ENCODE peak calls at places on chromosomes 13 and 19, in eight cellular contexts. V, F, J, E, M, U, O and I are unnamed samples.

GRCh38 chr13:38348890-38349289 is 761 bp upstream of the UFM1 start:
- DNase-seq in M (no peak), F (no peak), U (no peak), O (no peak), V (no peak), J (no peak), E (no peak), I (no peak)

GRCh38 chr19:2962018-2962670 is 15.2 kb upstream of the TLE6 start:
- DNase-seq in E (peak), O (no peak), M (no peak), V (no peak), F (peak), J (no peak), U (no peak), I (peak)

GRCh38 chr13:46288570-46289259 is 77.0 kb downstream of the LRRC63 start:
- DNase-seq in V (no peak), M (no peak), F (no peak), U (no peak), E (no peak), O (no peak), J (no peak), I (peak)

GRCh38 chr19:16232568-16232967 is 34.9 kb downstream of the AP1M1 start:
- DNase-seq in V (no peak), E (no peak), J (no peak), O (no peak), M (no peak), F (no peak), U (no peak), I (no peak)

GRCh38 chr13:70171151-70171550 is 62.9 kb upstream of the KLHL1 start:
- DNase-seq in U (no peak), J (no peak), M (no peak), E (no peak), F (no peak), O (no peak), V (no peak), I (no peak)

GRCh38 chr19:4678881-4679379 is 8.8 kb upstream of the MYDGF start:
- DNase-seq in O (no peak), M (no peak), E (no peak), F (no peak), U (no peak), J (no peak), V (no peak), I (peak)

GRCh38 chr13:52788011-52788410 is 48.4 kb upstream of the CNMD start:
- DNase-seq in V (no peak), U (no peak), O (no peak), E (no peak), F (no peak), J (no peak), M (no peak), I (no peak)

GRCh38 chr19:53357821-53358581 is 7.5 kb upstream of the ZNF525 start:
- DNase-seq in J (no peak), E (no peak), M (no peak), V (no peak), U (no peak), F (no peak), O (peak), I (no peak)

GRCh38 chr19:14528419-14529253 is 758 bp upstream of the TECR start:
- DNase-seq in J (no peak), F (no peak), M (no peak), V (peak), E (no peak), U (no peak), O (peak), I (no peak)

GRCh38 chr13:22235950-22236290 is 565.0 kb downstream of the FGF9 start:
- DNase-seq in M (no peak), F (no peak), U (no peak), V (no peak), E (no peak), J (no peak), O (no peak), I (no peak)

GRCh38 chr19:56348289-56348877 is 33.7 kb upstream of the ZSCAN5A start:
- DNase-seq in M (no peak), V (no peak), O (no peak), F (no peak), U (no peak), E (no peak), J (no peak), I (peak)

GRCh38 chr19:19750131-19750841 is 17.4 kb upstream of the ZNF14 start:
- DNase-seq in O (no peak), J (peak), E (no peak), F (no peak), U (no peak), M (no peak), V (no peak), I (no peak)

GRCh38 chr19:31445406-31445805 is 96.2 kb upstream of the TSHZ3 start:
- DNase-seq in J (no peak), U (no peak), M (no peak), O (no peak), V (no peak), E (no peak), F (no peak), I (no peak)

GRCh38 chr13:77774181-77774580 is 76.7 kb downstream of the SLAIN1 start:
- DNase-seq in V (no peak), U (no peak), E (no peak), J (no peak), O (no peak), M (no peak), F (no peak), I (no peak)

GRCh38 chr19:3116621-3117020 is 19.2 kb upstream of the GNA15 start:
- DNase-seq in V (no peak), M (no peak), E (no peak), J (no peak), O (no peak), F (no peak), U (no peak), I (no peak)

GRCh38 chr13:48775804-48776203 is 122.1 kb downstream of the CYSLTR2 start:
- DNase-seq in E (no peak), J (no peak), U (no peak), M (no peak), F (peak), O (no peak), V (no peak), I (peak)

GRCh38 chr13:72920097-72920496 is 138.2 kb downstream of the PIBF1 start:
- DNase-seq in F (no peak), O (no peak), J (no peak), V (no peak), U (peak), M (no peak), E (peak), I (peak)

DNA sequence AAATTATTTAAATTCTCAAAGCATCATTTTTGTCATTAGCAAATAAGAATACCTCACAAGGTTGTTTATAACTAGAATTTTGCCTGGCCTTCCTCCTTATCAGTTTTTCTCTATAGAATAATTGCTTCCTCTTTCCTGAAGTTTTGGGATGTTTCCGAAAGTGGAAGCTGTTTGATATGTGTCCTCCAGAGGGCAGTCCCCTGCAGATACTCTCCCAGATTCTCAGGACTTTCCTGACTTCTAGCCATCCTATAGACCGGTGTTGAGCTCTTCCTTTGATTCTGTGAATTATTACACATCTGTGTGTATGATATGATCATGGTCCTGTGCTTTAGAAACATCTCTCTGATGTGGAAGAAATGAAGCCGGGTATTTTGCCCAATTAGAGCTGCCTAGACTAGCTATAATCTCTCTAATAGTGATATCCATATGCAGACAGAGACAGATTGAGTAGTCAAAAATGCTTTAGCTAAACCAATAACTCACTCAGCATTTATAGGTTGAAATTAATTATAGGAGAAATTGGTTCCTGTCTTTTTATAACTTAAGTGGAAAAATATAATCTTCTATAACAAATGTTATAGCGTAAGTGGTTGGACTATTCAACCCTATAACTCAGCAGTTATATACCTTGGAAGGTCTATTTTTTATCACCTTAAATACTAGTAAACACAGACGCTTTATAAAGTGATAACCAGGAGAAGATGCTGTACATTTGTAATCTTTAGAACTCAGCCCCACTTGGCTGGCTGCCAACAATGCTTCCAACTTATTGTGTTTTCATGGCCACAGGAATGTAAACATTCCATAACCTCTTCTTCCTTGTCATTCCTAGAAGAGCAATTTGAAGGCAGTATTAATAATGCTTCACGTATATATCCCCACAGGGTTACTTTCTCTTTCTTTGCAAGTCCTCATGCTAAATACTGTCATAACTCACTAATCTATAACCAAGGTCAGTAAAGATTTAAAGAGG is 201.0 kb upstream of the RXFP2 start:
- DNase-seq in M (no peak), F (no peak), J (no peak), U (no peak), E (no peak), V (no peak), O (no peak), I (peak)
- TF ChIP-seq CTCF in M (peak), F (peak), J (no peak), U (peak), E (peak), V (peak), O (peak), I (peak)

DNA sequence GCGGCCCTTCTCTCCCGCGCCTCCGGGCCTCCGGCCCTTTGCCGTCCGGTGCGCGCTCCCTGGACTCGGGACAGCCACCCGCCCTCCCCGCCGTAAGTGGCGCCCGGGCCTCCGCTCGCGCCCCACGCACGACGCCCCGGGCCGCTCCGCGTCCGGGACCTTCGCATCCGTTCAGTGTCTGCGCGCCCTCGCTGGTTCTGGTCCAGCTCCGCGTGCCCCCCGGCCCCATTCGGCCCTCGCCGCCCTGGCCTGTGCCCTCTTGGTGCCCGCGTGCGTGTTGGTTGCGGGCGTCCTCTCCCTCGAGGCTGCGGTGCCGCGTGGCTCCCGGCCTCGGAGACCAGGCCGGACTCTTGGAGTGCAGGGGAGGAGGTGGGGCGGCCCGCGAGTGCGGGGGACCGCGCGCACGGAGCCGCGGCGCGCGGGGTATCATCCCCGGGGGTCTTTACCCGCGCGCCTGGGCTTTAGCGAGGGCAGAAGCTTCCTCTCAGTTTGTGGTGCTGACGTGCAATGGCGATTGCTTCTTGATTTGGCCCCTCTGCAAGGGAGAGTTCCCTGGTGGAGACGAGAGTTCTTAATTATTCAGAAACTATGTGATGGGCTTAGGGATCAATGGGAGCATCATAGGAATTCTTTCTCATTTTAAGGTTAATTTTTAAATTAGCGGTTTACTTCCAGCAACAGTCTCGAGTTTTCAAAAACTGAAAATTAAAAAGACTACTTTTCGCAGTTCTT is 757 bp downstream of the WASF3 start:
- DNase-seq in O (peak), M (no peak), E (no peak), V (peak), U (peak), J (no peak), F (no peak), I (peak)
- H3K27ac ChIP-seq in O (no peak), M (no peak), E (no peak), V (peak), U (peak), J (peak), F (no peak), I (peak)

GRCh38 chr19:10219678-10220077 is 11.5 kb downstream of the S1PR2 start:
- DNase-seq in V (no peak), M (no peak), E (no peak), J (no peak), F (peak), U (no peak), O (no peak), I (peak)
- TF ChIP-seq CTCF in V (peak), M (no peak), E (no peak), J (no peak), F (peak), U (peak), O (no peak), I (peak)

GRCh38 chr13:111183087-111183645 is 68.1 kb downstream of the ARHGEF7 start:
- DNase-seq in M (no peak), O (no peak), V (no peak), F (no peak), J (no peak), U (no peak), E (no peak), I (no peak)
- H3K27ac ChIP-seq in M (peak), O (peak), V (no peak), F (no peak), J (peak), U (peak), E (no peak), I (no peak)

GRCh38 chr13:29976535-29976934 is 126.1 kb upstream of the UBL3 start:
- DNase-seq in V (no peak), J (no peak), M (no peak), F (no peak), O (no peak), E (no peak), U (no peak), I (no peak)
- TF ChIP-seq CTCF in V (no peak), J (no peak), M (no peak), F (no peak), O (no peak), E (no peak), U (no peak), I (no peak)

DNA sequence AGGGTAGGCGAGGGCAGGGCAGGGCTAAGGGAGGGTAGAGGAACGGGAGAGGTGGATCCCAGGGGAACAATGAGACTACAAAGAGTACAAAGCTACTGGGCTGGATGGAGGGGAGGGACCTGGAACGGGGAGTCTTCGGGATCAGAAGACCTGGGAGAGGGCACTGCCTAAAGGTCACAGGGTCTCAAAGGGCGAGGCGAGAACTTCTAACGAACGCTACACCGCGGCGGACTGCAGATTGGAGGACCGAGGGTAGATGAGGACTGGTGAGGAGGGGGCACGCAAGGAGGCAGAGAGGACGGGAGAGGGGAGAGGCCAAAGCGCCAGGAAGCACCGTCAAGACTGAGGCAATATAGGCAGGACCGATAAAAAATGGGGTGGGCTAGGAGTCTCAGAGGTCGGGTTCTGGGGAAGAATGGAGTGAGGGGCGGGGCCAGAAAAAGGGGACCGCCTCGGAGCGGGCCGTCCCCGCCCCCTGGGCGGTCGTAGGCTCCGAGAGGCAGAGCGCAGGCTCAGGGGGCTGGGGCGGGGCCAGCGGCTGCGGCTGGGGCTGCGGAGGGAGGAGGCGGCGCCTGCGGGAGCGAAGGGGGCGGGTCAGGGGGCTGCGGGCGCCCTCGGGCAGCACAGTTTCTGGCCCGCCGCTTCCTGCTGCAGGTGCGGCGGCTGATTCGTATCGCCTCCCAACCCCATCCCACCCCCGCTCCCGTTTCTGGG is 1.3 kb upstream of the KCNC3 start:
- DNase-seq in U (peak), E (peak), V (peak), O (peak), J (no peak), M (no peak), F (no peak), I (peak)
- H3K27ac ChIP-seq in U (peak), E (peak), V (peak), O (peak), J (no peak), M (no peak), F (no peak), I (no peak)

GRCh38 chr13:112943309-112944125 is 25.5 kb upstream of the MCF2L start:
- DNase-seq in E (no peak), U (peak), J (no peak), M (no peak), O (peak), F (no peak), V (peak), I (peak)
- TF ChIP-seq CTCF in E (no peak), U (no peak), J (no peak), M (no peak), O (no peak), F (no peak), V (no peak), I (no peak)